ENCODE peak calls at places on chromosomes 2 and 18, in nine cellular contexts. S is uterus, J is Calu3, R is fibroblast of pulmonary artery, M is GM23338, Z is vagina, K is BE2C, N is astrocyte of the cerebellum, Q is bronchial epithelial cell. E is an unnamed sample.

GRCh38 chr2:180017764-180018163 is 10.7 kb upstream of the CWC22 start:
- DNase-seq in R (peak), Q (peak), N (peak), M (no peak), K (no peak), S (peak), J (no peak), Z (no peak), E (no peak)

GRCh38 chr2:88060907-88061275 is 5.3 kb upstream of the KRCC1 start:
- DNase-seq in S (no peak), M (peak), K (no peak), Q (no peak), Z (no peak), N (no peak), J (no peak), R (no peak), E (no peak)

GRCh38 chr18:80175451-80176235 is 66.6 kb downstream of the ADNP2 start:
- DNase-seq in N (no peak), R (no peak), M (no peak), S (no peak), Q (no peak), K (no peak), Z (no peak), J (no peak), E (no peak)

GRCh38 chr2:84876369-84876768 is 4.5 kb downstream of the TRABD2A start:
- DNase-seq in N (no peak), S (no peak), J (no peak), M (no peak), K (no peak), Q (no peak), R (no peak), Z (no peak), E (no peak)

GRCh38 chr2:64988420-64989125 is 626 bp upstream of the SLC1A4 start:
- DNase-seq in M (peak), R (peak), K (peak), J (peak), Q (peak), N (no peak), Z (no peak), S (peak), E (peak)

GRCh38 chr18:32771169-32771751 is 1.6 kb downstream of the KLHL14 start:
- DNase-seq in N (no peak), R (no peak), J (peak), Q (no peak), K (no peak), S (no peak), M (peak), Z (no peak), E (no peak)

GRCh38 chr2:37742286-37742685 is 70.8 kb upstream of the CDC42EP3 start:
- DNase-seq in Z (no peak), K (no peak), R (peak), S (no peak), N (no peak), Q (no peak), J (no peak), M (no peak), E (no peak)

GRCh38 chr2:240885980-240886565 is 9.9 kb downstream of the MAB21L4 start:
- DNase-seq in Q (no peak), M (no peak), Z (no peak), K (no peak), R (no peak), J (no peak), S (no peak), N (no peak), E (no peak)

GRCh38 chr2:207624170-207625013 is 802 bp downstream of the METTL21A start:
- DNase-seq in R (peak), J (peak), K (peak), S (peak), M (peak), Z (no peak), N (no peak), Q (peak), E (peak)

GRCh38 chr2:121489944-121490585 is 40.6 kb upstream of the RNU4ATAC start:
- DNase-seq in N (no peak), Q (no peak), K (no peak), R (peak), S (no peak), M (peak), Z (no peak), J (no peak), E (no peak)

GRCh38 chr2:99468155-99468554 is 21.7 kb downstream of the REV1 start:
- DNase-seq in J (no peak), R (no peak), S (no peak), M (no peak), N (no peak), Q (no peak), K (no peak), Z (no peak), E (no peak)

GRCh38 chr2:105636109-105636740 is 108.5 kb upstream of the NCK2 start:
- DNase-seq in J (no peak), M (no peak), Z (peak), S (no peak), K (no peak), R (no peak), Q (no peak), N (no peak), E (no peak)

GRCh38 chr2:48531141-48531648 is 1.2 kb downstream of the STON1 start:
- DNase-seq in K (peak), Z (no peak), R (peak), S (no peak), N (peak), J (no peak), M (peak), Q (peak), E (no peak)

GRCh38 chr2:8546319-8547283 is 135.3 kb upstream of the ID2 start:
- DNase-seq in J (no peak), Z (peak), K (no peak), M (no peak), S (no peak), Q (no peak), N (no peak), R (no peak), E (no peak)

GRCh38 chr2:230684222-230685164 is 28.1 kb upstream of the CAB39 start:
- DNase-seq in Q (peak), M (no peak), J (peak), N (no peak), R (peak), S (no peak), K (no peak), Z (no peak), E (peak)

GRCh38 chr18:76528477-76529432 is 33.7 kb upstream of the ZNF516 start:
- DNase-seq in S (peak), Q (peak), N (no peak), J (peak), R (peak), Z (peak), K (no peak), M (peak), E (no peak)
- TF ChIP-seq CTCF in S (no peak), Q (peak), N (no peak), J (no peak), R (no peak), Z (no peak), K (no peak), M (peak), E (no peak)

DNA sequence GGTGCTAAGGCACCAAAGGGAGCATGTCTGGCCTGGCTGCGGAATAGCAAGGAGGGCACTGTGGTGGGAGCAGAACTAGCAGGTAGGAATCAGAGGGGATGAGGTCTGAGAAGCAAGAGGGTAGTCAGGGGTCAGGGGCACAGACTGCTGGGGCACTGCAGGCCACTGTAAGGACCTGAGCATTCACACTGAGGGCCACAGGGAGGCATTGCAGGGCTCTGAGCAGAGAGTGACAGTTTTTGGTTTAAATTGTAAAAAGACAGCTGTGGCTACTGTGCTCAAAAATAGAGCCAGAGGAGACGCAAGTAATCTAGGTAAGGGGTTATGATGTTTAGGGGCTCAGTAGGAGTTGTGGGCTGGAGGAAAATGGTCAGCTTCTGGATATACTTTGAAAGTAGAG is 41.5 kb downstream of the ARHGAP25 start:
- DNase-seq in K (no peak), M (no peak), Q (no peak), R (no peak), N (no peak), S (no peak), Z (no peak), J (no peak), E (no peak)
- TF ChIP-seq CTCF in K (no peak), M (peak), Q (no peak), R (peak), N (no peak), S (no peak), Z (no peak), J (no peak), E (no peak)

GRCh38 chr2:159774370-159774990 is 23.5 kb downstream of the CD302 start:
- DNase-seq in S (no peak), K (no peak), M (no peak), Q (no peak), N (no peak), Z (no peak), J (no peak), R (no peak), E (no peak)

GRCh38 chr2:159773426-159773825 is 24.6 kb downstream of the CD302 start:
- DNase-seq in R (peak), J (no peak), Z (no peak), Q (no peak), K (no peak), S (no peak), N (no peak), M (no peak), E (no peak)

GRCh38 chr2:159773876-159774275 is 24.1 kb downstream of the CD302 start:
- DNase-seq in Q (no peak), N (no peak), Z (no peak), J (no peak), R (no peak), S (no peak), M (no peak), K (no peak), E (no peak)

GRCh38 chr2:159776321-159776720 is 21.7 kb downstream of the CD302 start:
- DNase-seq in R (no peak), M (no peak), K (no peak), Z (no peak), S (no peak), Q (no peak), N (no peak), J (no peak), E (no peak)

DNA sequence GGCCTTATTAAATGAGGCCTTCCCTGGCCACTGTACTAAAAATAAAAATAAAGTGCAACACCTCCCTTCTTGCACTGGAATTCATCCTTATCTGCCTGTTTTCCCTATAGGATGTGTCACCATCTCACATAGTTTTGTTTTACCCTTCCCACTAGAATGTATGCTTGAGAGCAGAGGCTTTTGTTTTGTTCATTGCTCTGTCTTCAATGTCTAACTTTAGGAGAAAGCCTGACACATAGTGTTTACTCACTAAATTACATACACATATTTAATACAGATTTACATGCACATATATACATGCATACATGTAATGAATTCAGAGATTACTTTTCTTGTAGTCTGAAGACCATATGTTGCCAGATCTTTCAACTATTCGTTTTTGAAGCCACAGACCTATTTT is 23.0 kb downstream of the CD302 start:
- DNase-seq in R (peak), M (no peak), N (no peak), Q (no peak), K (no peak), S (no peak), J (no peak), Z (no peak), E (no peak)
- TF ChIP-seq CTCF in R (no peak), M (no peak), N (no peak), Q (no peak), K (no peak), S (no peak), J (no peak), Z (no peak), E (no peak)

GRCh38 chr2:189347540-189347939 is 93.7 kb upstream of the WDR75 start:
- DNase-seq in Z (no peak), S (peak), J (peak), R (peak), M (peak), K (no peak), Q (peak), N (peak), E (peak)
- TF ChIP-seq CTCF in Z (no peak), S (peak), J (no peak), R (peak), M (peak), K (peak), Q (peak), N (peak), E (peak)

DNA sequence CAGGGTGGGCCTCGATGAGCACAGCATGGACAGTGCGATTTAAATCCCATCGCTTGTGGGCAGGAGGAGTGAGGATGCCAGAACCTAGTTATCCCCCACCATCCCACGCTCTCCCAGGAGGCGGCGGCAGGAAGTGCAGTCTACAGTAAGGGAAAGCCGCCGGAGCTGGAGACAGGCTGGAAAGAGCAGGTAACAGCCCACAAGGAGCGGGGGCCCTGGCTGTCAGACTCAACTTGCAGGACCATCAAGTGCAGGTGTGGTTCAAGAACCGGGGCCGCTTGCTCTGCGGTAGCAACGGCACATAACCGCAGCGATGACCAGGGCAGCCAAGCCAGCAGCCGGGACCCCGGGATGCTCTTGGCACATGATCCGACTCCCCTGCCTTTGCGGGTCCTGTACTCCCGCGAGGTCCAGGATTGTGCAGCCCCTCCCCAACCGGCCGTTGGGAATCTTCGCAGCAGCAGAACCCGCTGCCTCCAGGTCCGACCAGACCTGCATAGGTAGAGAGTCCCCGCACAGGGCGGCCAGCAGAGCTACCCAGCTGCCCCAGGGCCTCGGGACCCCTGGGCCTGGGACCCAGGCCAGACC is 82.1 kb downstream of the BIN1 start:
- DNase-seq in N (peak), J (no peak), S (peak), R (peak), M (peak), K (peak), Z (no peak), Q (peak), E (peak)
- TF ChIP-seq CTCF in N (peak), J (peak), S (no peak), R (peak), M (peak), K (peak), Z (no peak), Q (peak), E (no peak)